ENCODE peak calls at places on chromosomes 2 and 18, in eight cellular contexts. D is GM20000, I is OCI-LY7, E is thoracic aorta, B is body of pancreas, O is progenitor cell of endocrine pancreas, L is RWPE1, K is AG09309. Y is an unnamed sample.

GRCh38 chr2:9473985-9474360 is 378 bp upstream of the IAH1 start:
- DNase-seq in O (no peak), D (peak), E (no peak), B (peak), K (no peak), I (no peak), L (peak), Y (no peak)

GRCh38 chr18:25896178-25896780 is 194.1 kb downstream of the SS18 start:
- DNase-seq in O (no peak), L (peak), B (no peak), I (peak), E (no peak), K (peak), D (peak), Y (no peak)

GRCh38 chr2:9578475-9579235 is 23.0 kb upstream of the ADAM17 start:
- DNase-seq in D (no peak), K (no peak), I (no peak), E (no peak), B (no peak), O (no peak), L (no peak), Y (no peak)

GRCh38 chr2:207073791-207074678 is 91.7 kb downstream of the KLF7 start:
- DNase-seq in L (no peak), D (peak), E (no peak), O (no peak), K (no peak), B (peak), I (no peak), Y (no peak)

GRCh38 chr2:200305797-200306718 is at the start of gene SPATS2L:
- DNase-seq in D (peak), B (peak), O (peak), K (no peak), I (peak), E (peak), L (peak), Y (peak)

GRCh38 chr2:180219471-180219870 is 212.4 kb upstream of the CWC22 start:
- DNase-seq in D (no peak), L (no peak), K (no peak), O (no peak), I (no peak), B (no peak), E (no peak), Y (no peak)

GRCh38 chr2:55232863-55233657 is 572 bp downstream of the RPS27A start:
- DNase-seq in K (no peak), I (peak), O (no peak), B (peak), D (peak), E (no peak), L (peak), Y (peak)

GRCh38 chr2:42859006-42859552 is 66.7 kb upstream of the HAAO start:
- DNase-seq in E (peak), L (peak), O (peak), D (peak), K (peak), I (peak), B (peak), Y (no peak)

GRCh38 chr18:10006261-10006903 is 92.6 kb downstream of the VAPA start:
- DNase-seq in L (peak), B (peak), O (no peak), K (no peak), I (peak), D (no peak), E (no peak), Y (no peak)
- TF ChIP-seq CTCF in L (no peak), B (peak), O (no peak), K (peak), I (peak), D (no peak), E (peak), Y (no peak)

GRCh38 chr2:119387381-119388129 is 20.8 kb downstream of the DBI start:
- DNase-seq in D (peak), I (no peak), B (peak), O (no peak), L (no peak), E (no peak), K (peak), Y (no peak)
- TF ChIP-seq CTCF in D (no peak), I (peak), B (no peak), O (no peak), L (no peak), E (no peak), K (peak), Y (no peak)

GRCh38 chr2:19137433-19137832 is 221.0 kb downstream of the OSR1 start:
- DNase-seq in K (no peak), L (no peak), O (no peak), I (no peak), D (no peak), E (no peak), B (no peak), Y (no peak)
- TF ChIP-seq CTCF in K (no peak), L (no peak), O (no peak), I (no peak), D (no peak), E (no peak), B (no peak), Y (no peak)

DNA sequence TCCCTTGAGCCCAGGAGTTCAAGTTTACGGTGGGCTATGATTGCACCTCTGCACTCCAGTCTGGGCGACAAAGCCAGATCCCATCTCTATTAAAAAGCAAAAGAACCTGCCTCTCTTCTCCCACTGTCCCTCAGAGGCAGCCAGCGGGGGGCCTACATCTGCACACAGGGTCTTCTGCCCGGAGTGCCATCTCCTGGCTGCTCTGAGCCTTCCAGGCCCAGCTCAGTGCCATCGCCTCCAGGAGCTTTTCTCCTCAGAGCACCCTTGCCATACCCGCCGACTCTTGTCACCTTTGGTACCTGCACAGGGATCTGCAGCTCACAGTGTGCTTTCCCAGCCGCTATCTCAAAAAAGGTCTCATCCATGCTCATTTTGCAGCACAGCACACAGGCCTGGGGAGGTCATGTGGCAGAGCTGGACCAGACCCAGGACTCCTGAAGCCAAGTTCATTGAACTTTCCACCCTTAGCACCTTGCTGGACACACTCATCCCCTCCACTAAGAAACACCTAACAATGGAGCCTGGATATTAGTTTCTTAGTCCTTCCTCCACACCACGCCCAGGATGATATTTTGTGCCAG is 186.3 kb downstream of the HAUS1 start:
- DNase-seq in D (no peak), K (no peak), E (no peak), O (no peak), I (no peak), B (no peak), L (no peak), Y (no peak)
- TF ChIP-seq CTCF in D (no peak), K (no peak), E (no peak), O (no peak), I (no peak), B (no peak), L (no peak), Y (no peak)

GRCh38 chr18:73147591-73147990 is 279.8 kb upstream of the NETO1 start:
- DNase-seq in K (no peak), O (no peak), B (no peak), L (no peak), E (no peak), I (no peak), D (no peak), Y (no peak)

GRCh38 chr18:73156117-73156516 is 288.3 kb upstream of the NETO1 start:
- DNase-seq in K (no peak), B (no peak), O (no peak), D (no peak), E (no peak), I (no peak), L (no peak), Y (no peak)

GRCh38 chr18:73151086-73151485 is 283.3 kb upstream of the NETO1 start:
- DNase-seq in I (no peak), L (no peak), B (no peak), E (no peak), K (no peak), O (no peak), D (no peak), Y (no peak)

GRCh38 chr18:73153271-73153670 is 285.5 kb upstream of the NETO1 start:
- DNase-seq in B (no peak), K (peak), D (no peak), E (no peak), I (no peak), L (peak), O (no peak), Y (no peak)

GRCh38 chr18:73150199-73150598 is 282.4 kb upstream of the NETO1 start:
- DNase-seq in K (no peak), I (no peak), E (no peak), B (no peak), L (no peak), O (no peak), D (no peak), Y (no peak)
- TF ChIP-seq CTCF in K (peak), I (no peak), E (no peak), B (no peak), L (no peak), O (peak), D (no peak), Y (no peak)